ENCODE peak calls at places on chromosomes 11 and 22, in ten cellular contexts. G is HCT116, D is MM.1S, N is fibroblast of lung, B is IMR-90, O is GM23248, L is OCI-LY7, U is PC-3, Z is SK-N-SH, E is Karpas-422. K is an unnamed sample.

GRCh38 chr11:68296344-68297051 is 15.9 kb upstream of the LRP5 start:
- DNase-seq in L (peak), U (no peak), D (no peak), N (no peak), B (no peak), Z (no peak), O (no peak), G (no peak), E (no peak), K (no peak)

GRCh38 chr22:22935546-22936157 is 48.0 kb downstream of the IGLL5 start:
- DNase-seq in O (no peak), G (no peak), N (no peak), E (peak), L (peak), D (peak), U (no peak), B (no peak), Z (no peak), K (peak)

GRCh38 chr11:72841397-72841796 is 27.2 kb downstream of the ATG16L2 start:
- DNase-seq in O (no peak), N (no peak), U (no peak), G (no peak), B (no peak), E (no peak), L (no peak), D (no peak), Z (no peak), K (no peak)

GRCh38 chr11:1869427-1870325 is 16.8 kb downstream of the LSP1 start:
- DNase-seq in N (no peak), D (no peak), E (no peak), G (no peak), O (peak), B (no peak), L (no peak), Z (no peak), U (no peak), K (peak)

GRCh38 chr11:70080763-70081162 is 2.6 kb downstream of the ANO1 start:
- DNase-seq in B (no peak), E (no peak), D (no peak), O (peak), U (peak), N (peak), G (peak), L (no peak), Z (no peak), K (peak)

GRCh38 chr22:44182591-44183588 is 2.2 kb downstream of the PARVG start:
- DNase-seq in Z (no peak), L (peak), D (no peak), N (no peak), O (no peak), E (no peak), U (no peak), B (no peak), G (no peak), K (no peak)

GRCh38 chr11:103805688-103806009 is 230.8 kb upstream of the DDI1 start:
- DNase-seq in O (no peak), N (no peak), D (no peak), U (no peak), G (no peak), E (no peak), Z (no peak), B (no peak), L (no peak), K (no peak)

GRCh38 chr22:37187552-37187890 is 526 bp downstream of the C1QTNF6 start:
- DNase-seq in L (no peak), D (no peak), Z (peak), U (peak), B (peak), O (peak), E (no peak), N (peak), G (no peak), K (no peak)

GRCh38 chr11:77474509-77475070 is 696 bp upstream of the PAK1 start:
- DNase-seq in O (no peak), Z (no peak), D (no peak), N (no peak), E (no peak), L (no peak), B (no peak), U (no peak), G (no peak), K (no peak)

GRCh38 chr11:111176603-111177002 is 68.9 kb upstream of the POU2AF2 start:
- DNase-seq in Z (no peak), G (no peak), L (peak), N (no peak), O (no peak), U (no peak), E (no peak), B (no peak), D (peak), K (no peak)
- H2AFZ ChIP-seq in Z (no peak), G (no peak), L (peak), N (no peak), O (no peak), U (no peak), E (peak), B (no peak), D (peak), K (no peak)

GRCh38 chr11:2883717-2884423 is 1.7 kb downstream of the CDKN1C start:
- DNase-seq in N (no peak), L (no peak), O (peak), B (no peak), U (no peak), G (no peak), E (no peak), Z (peak), D (peak), K (peak)
- H2AFZ ChIP-seq in N (no peak), L (no peak), O (peak), B (peak), U (peak), G (no peak), E (no peak), Z (peak), D (no peak), K (peak)

GRCh38 chr11:13578514-13579140 is 82.8 kb upstream of the PTH start:
- DNase-seq in U (no peak), Z (no peak), L (no peak), G (no peak), N (no peak), D (no peak), E (no peak), B (no peak), O (no peak), K (no peak)

GRCh38 chr11:13577881-13578280 is 82.1 kb upstream of the PTH start:
- DNase-seq in O (no peak), N (no peak), D (no peak), U (no peak), B (no peak), L (no peak), Z (no peak), G (no peak), E (no peak), K (no peak)
- H2AFZ ChIP-seq in O (no peak), N (no peak), D (no peak), U (no peak), B (no peak), L (no peak), Z (no peak), G (no peak), E (no peak), K (no peak)

DNA sequence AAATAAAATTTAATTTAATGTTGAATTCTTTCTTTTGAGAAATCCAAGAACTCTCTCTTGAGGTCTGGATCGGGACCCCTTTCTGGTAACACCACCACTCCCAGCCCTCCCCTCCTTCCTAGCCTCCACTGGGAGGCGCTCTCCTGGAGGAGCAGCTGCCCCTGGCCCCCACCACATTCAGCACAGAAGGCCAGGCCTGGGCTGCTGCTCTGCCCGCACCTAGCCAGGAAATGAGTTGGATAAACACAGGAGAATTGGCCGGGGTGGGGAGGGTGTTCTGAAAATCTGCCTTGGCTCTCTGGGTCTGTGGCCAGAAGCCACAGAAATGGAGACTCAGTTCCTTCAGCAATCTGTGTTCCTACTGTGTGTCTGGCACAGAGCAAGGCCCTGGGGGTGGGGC is 31.2 kb downstream of the C22orf42 start:
- DNase-seq in E (no peak), L (no peak), N (no peak), U (no peak), B (no peak), O (no peak), D (no peak), G (no peak), Z (no peak), K (peak)
- H2AFZ ChIP-seq in E (no peak), L (no peak), N (no peak), U (no peak), B (no peak), O (no peak), D (no peak), G (no peak), Z (no peak), K (no peak)

DNA sequence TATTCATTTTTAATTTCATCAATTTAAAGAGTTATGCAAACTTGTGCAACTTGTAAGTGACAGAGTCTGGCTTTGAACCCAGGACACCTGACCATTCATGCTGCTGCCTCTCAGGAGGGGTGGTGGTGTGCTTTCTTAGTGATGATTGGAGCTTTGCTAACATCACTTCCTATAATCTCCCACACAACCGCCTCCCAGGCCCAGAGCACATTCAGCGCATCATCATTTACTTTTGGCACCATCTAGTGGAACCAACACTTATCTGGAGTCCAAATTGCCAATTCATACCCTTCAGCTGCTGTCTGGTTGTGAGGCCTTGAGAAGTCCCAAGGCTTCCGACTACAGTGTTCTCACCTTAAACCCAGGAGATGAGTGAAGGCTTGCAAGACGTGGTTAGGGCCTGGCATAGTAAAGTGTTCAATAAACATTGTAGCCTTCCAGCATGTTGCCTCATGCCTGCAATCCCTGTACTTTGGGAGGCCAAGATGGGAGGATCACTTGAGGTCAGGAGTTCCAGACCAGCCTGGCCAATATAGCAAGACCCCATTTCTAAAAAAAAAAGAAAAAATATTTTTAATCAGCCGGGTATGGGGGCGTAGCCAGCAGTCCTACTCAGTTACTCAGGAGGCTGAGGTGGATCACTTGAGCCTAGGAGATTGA is 1.1 kb upstream of the TTLL1 start:
- DNase-seq in D (peak), U (peak), E (peak), L (peak), N (peak), G (peak), O (peak), B (peak), Z (peak), K (peak)
- H2AFZ ChIP-seq in D (no peak), U (no peak), E (no peak), L (peak), N (no peak), G (no peak), O (no peak), B (peak), Z (no peak), K (peak)

GRCh38 chr22:19767427-19768380 is 7.1 kb downstream of the TBX1 start:
- DNase-seq in B (no peak), D (no peak), N (no peak), L (no peak), Z (no peak), O (no peak), G (peak), U (no peak), E (no peak), K (no peak)

GRCh38 chr22:19766235-19766505 is 5.6 kb downstream of the TBX1 start:
- DNase-seq in G (no peak), U (no peak), N (no peak), D (no peak), L (no peak), B (no peak), Z (peak), E (no peak), O (no peak), K (no peak)

GRCh38 chr22:19765477-19766234 is 5.1 kb downstream of the TBX1 start:
- DNase-seq in D (no peak), B (no peak), E (no peak), G (no peak), N (no peak), U (no peak), L (no peak), O (peak), Z (no peak), K (peak)

GRCh38 chr22:19764636-19765476 is 4.3 kb downstream of the TBX1 start:
- DNase-seq in N (no peak), L (no peak), Z (no peak), O (no peak), G (no peak), D (no peak), E (no peak), B (no peak), U (no peak), K (no peak)

DNA sequence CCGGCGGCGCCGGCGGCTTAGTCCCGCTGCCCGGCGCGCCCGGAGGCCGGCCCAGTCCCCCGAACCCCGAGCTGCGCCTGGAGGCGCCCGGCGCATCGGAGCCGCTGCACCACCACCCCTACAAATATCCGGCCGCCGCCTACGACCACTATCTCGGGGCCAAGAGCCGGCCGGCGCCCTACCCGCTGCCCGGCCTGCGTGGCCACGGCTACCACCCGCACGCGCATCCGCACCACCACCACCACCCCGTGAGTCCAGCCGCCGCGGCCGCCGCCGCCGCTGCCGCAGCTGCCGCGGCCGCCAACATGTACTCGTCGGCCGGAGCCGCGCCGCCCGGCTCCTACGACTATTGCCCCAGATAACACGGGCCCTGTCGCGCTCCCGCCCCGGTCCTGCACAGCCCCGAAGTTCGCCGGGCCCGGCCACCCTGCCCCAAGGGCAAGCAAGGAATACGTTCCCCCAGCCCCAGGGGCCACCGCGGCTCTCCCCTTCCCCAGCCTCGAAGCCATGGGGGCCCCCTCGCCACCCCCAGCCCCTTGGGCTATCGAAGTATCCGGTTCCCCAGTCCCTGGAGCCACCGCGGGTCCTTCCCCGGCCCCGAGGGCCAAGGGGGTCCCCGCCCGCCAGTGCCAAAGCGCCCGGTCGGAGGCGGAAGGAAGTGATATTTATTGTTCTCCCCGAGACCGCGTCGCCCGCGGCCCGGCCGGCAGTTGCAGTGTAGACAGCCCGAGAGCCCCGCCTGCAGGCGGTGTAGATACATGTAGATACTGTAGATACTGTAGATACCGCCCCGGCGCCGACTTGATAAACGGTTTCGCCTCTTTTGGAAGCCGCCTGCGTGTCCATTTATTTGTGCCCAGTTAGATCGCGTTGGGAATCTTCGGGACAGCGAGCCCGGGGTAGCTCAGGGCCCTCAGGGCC is 6.2 kb downstream of the TBX1 start:
- DNase-seq in E (peak), Z (peak), D (peak), O (peak), U (no peak), N (no peak), G (peak), B (no peak), L (peak), K (peak)
- H2AFZ ChIP-seq in E (peak), Z (peak), D (no peak), O (no peak), U (no peak), N (no peak), G (peak), B (peak), L (no peak), K (peak)

GRCh38 chr11:8765294-8765693 is 82.7 kb downstream of the RPL27A start:
- DNase-seq in Z (no peak), O (peak), L (no peak), D (no peak), G (no peak), E (no peak), N (peak), U (no peak), B (peak), K (no peak)

GRCh38 chr11:8766043-8766992 is 83.7 kb downstream of the RPL27A start:
- DNase-seq in B (peak), N (peak), D (no peak), U (no peak), O (peak), L (no peak), G (no peak), Z (no peak), E (no peak), K (no peak)

GRCh38 chr11:8767466-8768142 is 85.0 kb downstream of the RPL27A start:
- DNase-seq in L (no peak), U (peak), Z (no peak), N (peak), O (peak), G (no peak), B (no peak), D (no peak), E (no peak), K (no peak)

GRCh38 chr11:8768625-8769333 is 86.2 kb downstream of the RPL27A start:
- DNase-seq in O (peak), Z (no peak), B (peak), N (peak), G (peak), U (peak), E (no peak), D (no peak), L (no peak), K (peak)

DNA sequence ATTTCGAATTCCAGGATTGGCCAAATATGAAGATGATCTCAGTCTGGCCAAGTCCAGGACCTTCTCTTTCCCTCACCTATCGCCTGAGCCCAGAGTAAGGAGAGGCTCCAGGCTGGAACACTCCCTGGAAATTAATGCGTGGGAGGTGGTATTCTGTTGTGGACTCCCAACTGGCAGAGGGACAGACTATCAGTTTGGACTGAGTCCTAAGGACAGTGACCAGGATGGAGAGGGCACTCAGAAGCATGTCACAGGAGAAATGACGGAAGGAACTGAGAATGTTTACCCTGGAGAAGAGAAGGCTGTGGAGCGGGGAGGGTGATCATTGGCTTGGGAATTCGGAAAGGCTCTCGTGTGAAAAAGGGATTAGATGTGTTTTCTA is 84.4 kb downstream of the RPL27A start:
- DNase-seq in N (no peak), B (no peak), Z (no peak), L (no peak), U (no peak), O (no peak), E (no peak), G (no peak), D (no peak), K (no peak)
- H2AFZ ChIP-seq in N (no peak), B (no peak), Z (no peak), L (no peak), U (no peak), O (peak), E (no peak), G (peak), D (no peak), K (no peak)

GRCh38 chr11:122822241-122822640 is 16.1 kb upstream of the CRTAM start:
- DNase-seq in Z (no peak), G (no peak), L (no peak), E (no peak), D (no peak), O (no peak), U (no peak), N (no peak), B (no peak), K (no peak)
- H2AFZ ChIP-seq in Z (no peak), G (no peak), L (no peak), E (no peak), D (no peak), O (no peak), U (no peak), N (no peak), B (no peak), K (no peak)

GRCh38 chr11:91970604-91971003 is 254.0 kb upstream of the FAT3 start:
- DNase-seq in O (no peak), D (no peak), B (no peak), N (no peak), U (no peak), L (no peak), E (no peak), Z (no peak), G (no peak), K (no peak)
- H2AFZ ChIP-seq in O (no peak), D (no peak), B (no peak), N (no peak), U (no peak), L (no peak), E (no peak), Z (no peak), G (no peak), K (no peak)

GRCh38 chr22:49954991-49955580 is 5.5 kb upstream of the PIM3 start:
- DNase-seq in D (no peak), G (no peak), O (no peak), U (no peak), B (no peak), Z (no peak), L (no peak), E (no peak), N (no peak), K (no peak)

GRCh38 chr22:49956914-49957825 is 3.4 kb upstream of the PIM3 start:
- DNase-seq in E (no peak), U (no peak), B (no peak), Z (no peak), G (no peak), L (no peak), O (no peak), N (no peak), D (peak), K (no peak)

GRCh38 chr22:49955581-49956417 is 4.8 kb upstream of the PIM3 start:
- DNase-seq in Z (no peak), D (peak), G (no peak), O (no peak), E (no peak), N (no peak), L (no peak), U (no peak), B (no peak), K (no peak)

GRCh38 chr22:49957826-49958461 is 2.6 kb upstream of the PIM3 start:
- DNase-seq in U (no peak), Z (no peak), E (no peak), L (no peak), G (no peak), O (no peak), D (peak), B (no peak), N (no peak), K (peak)

GRCh38 chr22:49956418-49956770 is 4.2 kb upstream of the PIM3 start:
- DNase-seq in E (no peak), U (no peak), N (no peak), B (no peak), Z (no peak), L (no peak), D (peak), G (no peak), O (no peak), K (no peak)
- H2AFZ ChIP-seq in E (no peak), U (no peak), N (no peak), B (no peak), Z (no peak), L (no peak), D (no peak), G (no peak), O (no peak), K (no peak)